ENCODE peak calls at places on chromosome 15, in six cellular contexts. E is CD4-positive, alpha-beta T cell; S is IMR-90; R is mesendoderm; T is transverse colon; J is AG04450. Y is an unnamed sample.
A peak's percentile ranks its signal among the peaks of the same experiment; 100 is the strongest.

GRCh38 chr15:93973287-93973686 is 258.1 kb upstream of the MCTP2 start:
- DNase-seq in T (peak; percentile 27), S (no peak), R (no peak), E (no peak), J (no peak), Y (no peak)

GRCh38 chr15:92502930-92503329 is 109.2 kb downstream of the ST8SIA2 start:
- DNase-seq in E (no peak), T (no peak), R (no peak), J (no peak), S (no peak), Y (no peak)

GRCh38 chr15:38378162-38378560 is 75.8 kb upstream of the FAM98B start:
- DNase-seq in E (no peak), T (peak; percentile 11), R (no peak), S (peak; percentile 36), J (no peak), Y (peak; percentile 84)

GRCh38 chr15:76185716-76186115 is 125.6 kb downstream of the ETFA start:
- DNase-seq in S (peak; percentile 75), E (no peak), J (peak; percentile 26), T (no peak), R (peak; percentile 92), Y (peak; percentile 29)

GRCh38 chr15:36465304-36465703 is 114.1 kb upstream of the CDIN1 start:
- DNase-seq in T (no peak), J (no peak), E (no peak), R (no peak), S (peak; percentile 35), Y (no peak)

GRCh38 chr15:67937153-67937761 is 97.4 kb upstream of the RNU6-1 start:
- DNase-seq in J (no peak), T (no peak), S (no peak), R (peak; percentile 94), E (no peak), Y (no peak)

GRCh38 chr15:101121511-101122090 is 130.2 kb downstream of the CHSY1 start:
- DNase-seq in S (peak; percentile 74), R (peak; percentile 58), E (peak; percentile 27), J (no peak), T (peak; percentile 71), Y (peak; percentile 73)

GRCh38 chr15:91517491-91518200 is 335.9 kb upstream of the SLCO3A1 start:
- DNase-seq in E (no peak), S (peak; percentile 62), T (no peak), R (peak; percentile 58), J (no peak), Y (no peak)

GRCh38 chr15:49282366-49282765 is 112.3 kb downstream of the GALK2 start:
- DNase-seq in S (peak; percentile 88), E (no peak), T (no peak), R (no peak), J (peak; percentile 79), Y (peak; percentile 91)

GRCh38 chr15:77486542-77487478 is 66.1 kb downstream of the HMG20A start:
- DNase-seq in E (no peak), R (no peak), S (no peak), T (no peak), J (no peak), Y (peak; percentile 39)

GRCh38 chr15:55434989-55435825 is 26.9 kb downstream of the PIERCE2 start:
- DNase-seq in J (peak; percentile 37), E (no peak), S (peak; percentile 64), T (no peak), R (peak; percentile 78), Y (peak; percentile 76)

GRCh38 chr15:90072978-90073640 is 29.2 kb downstream of the IDH2 start:
- DNase-seq in S (no peak), E (no peak), T (no peak), J (no peak), R (no peak), Y (no peak)

GRCh38 chr15:91866371-91866905 is 12.9 kb downstream of the SLCO3A1 start:
- DNase-seq in S (peak; percentile 22), R (no peak), J (no peak), E (no peak), T (no peak), Y (no peak)

GRCh38 chr15:76150508-76150907 is 90.7 kb downstream of the TMEM266 start:
- DNase-seq in T (peak; percentile 14), R (no peak), E (no peak), S (no peak), J (no peak), Y (no peak)

GRCh38 chr15:95581595-95581994 is 748.9 kb upstream of the NR2F2 start:
- DNase-seq in T (no peak), R (no peak), S (no peak), E (no peak), J (no peak), Y (no peak)

GRCh38 chr15:40435331-40436089 is 5.2 kb upstream of the BAHD1 start:
- DNase-seq in T (no peak), E (no peak), R (no peak), J (no peak), S (no peak), Y (no peak)

GRCh38 chr15:43912208-43912607 is 85.4 kb downstream of the WDR76 start:
- DNase-seq in S (no peak), E (no peak), J (no peak), T (no peak), R (no peak), Y (no peak)

GRCh38 chr15:65399001-65399706 is 21.4 kb upstream of the IGDCC3 start:
- DNase-seq in T (no peak), R (no peak), S (no peak), J (no peak), E (no peak), Y (no peak)

GRCh38 chr15:53978248-53978906 is at the start of gene UNC13C:
- DNase-seq in E (no peak), R (peak; percentile 73), T (peak; percentile 7), S (no peak), J (no peak), Y (peak; percentile 68)

GRCh38 chr15:34049096-34049495 is 10.1 kb upstream of the AVEN start:
- DNase-seq in S (peak; percentile 87), R (peak; percentile 54), J (peak; percentile 53), E (no peak), T (no peak), Y (peak; percentile 95)

GRCh38 chr15:25850154-25851111 is 12.7 kb downstream of the ATP10A start:
- DNase-seq in E (peak; percentile 75), R (peak; percentile 61), S (peak; percentile 70), T (peak; percentile 64), J (no peak), Y (peak; percentile 78)

GRCh38 chr15:25848325-25848724 is 14.8 kb downstream of the ATP10A start:
- DNase-seq in S (no peak), R (no peak), E (no peak), T (no peak), J (no peak), Y (no peak)

GRCh38 chr15:25847066-25847465 is 16.1 kb downstream of the ATP10A start:
- DNase-seq in J (no peak), T (no peak), R (no peak), S (no peak), E (no peak), Y (no peak)

GRCh38 chr15:25848769-25849430 is 14.2 kb downstream of the ATP10A start:
- DNase-seq in S (no peak), T (no peak), J (no peak), R (no peak), E (no peak), Y (no peak)

DNA sequence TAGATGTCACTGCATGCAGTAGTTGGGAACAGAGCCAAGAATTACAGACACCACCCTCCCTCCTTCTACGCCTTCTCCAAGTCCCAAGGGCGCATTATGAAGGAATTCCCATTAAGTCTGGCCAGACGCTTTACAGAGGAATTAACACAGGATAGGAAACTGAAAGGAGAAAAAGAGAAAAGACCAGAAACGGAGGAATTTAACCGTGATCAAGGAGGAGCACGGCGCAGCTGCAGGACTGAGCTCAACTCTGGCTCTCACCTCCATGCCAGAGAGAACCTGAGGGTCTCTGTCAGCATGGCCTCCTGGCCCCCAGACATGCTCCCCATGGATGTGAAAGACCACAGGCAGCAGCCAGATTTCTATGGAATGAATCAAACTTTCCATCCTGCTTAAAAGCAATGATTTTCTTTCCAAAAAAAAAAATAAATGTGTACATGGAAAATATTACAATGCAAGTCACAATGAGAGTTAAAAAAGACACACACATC is 13.7 kb downstream of the ATP10A start:
- DNase-seq in S (peak; percentile 83), R (no peak), T (no peak), J (no peak), E (no peak), Y (peak; percentile 84)
- H3K27me3 ChIP-seq in S (no peaks in the 10 kb centered on the region), R (no peaks in the 10 kb centered on the region), T (no peaks in the 10 kb centered on the region), J (no peaks in the 10 kb centered on the region), E (no peaks in the 10 kb centered on the region), Y (no peaks in the 10 kb centered on the region)

GRCh38 chr15:51750942-51751686 is at the start of gene TMOD2:
- DNase-seq in S (peak; percentile 26), R (peak; percentile 44), E (peak; percentile 52), J (no peak), T (peak; percentile 49), Y (peak; percentile 63)
- H3K27me3 ChIP-seq in S (peaks cover 28% of the 10 kb centered on the region), R (peaks cover 13% of the 10 kb centered on the region), E (no peaks in the 10 kb centered on the region), J (peaks cover 25% of the 10 kb centered on the region), T (peaks cover 9% of the 10 kb centered on the region), Y (peaks cover 81% of the 10 kb centered on the region)

DNA sequence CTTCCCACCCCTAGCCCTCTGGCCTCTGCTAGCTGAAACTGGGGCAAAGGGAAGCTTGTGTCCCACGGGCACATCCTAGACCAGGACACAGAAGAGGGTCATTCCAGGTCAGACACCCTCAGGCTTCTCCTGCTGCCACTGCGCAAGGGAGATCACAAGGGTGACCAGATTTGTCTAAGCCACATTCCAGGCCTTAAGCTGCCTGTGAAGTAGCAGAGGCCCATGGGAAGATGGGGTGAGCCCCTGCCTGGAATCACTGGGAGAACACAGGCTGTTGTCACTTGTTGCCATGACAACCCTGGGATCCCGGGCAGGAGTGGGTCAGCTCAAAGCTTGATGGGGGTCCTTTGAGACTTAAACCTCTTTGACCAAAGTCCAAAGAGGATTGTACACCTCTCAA is 10.8 kb downstream of the STRA6 start:
- DNase-seq in R (no peak), J (no peak), T (no peak), E (no peak), S (no peak), Y (no peak)
- H3K27me3 ChIP-seq in R (no peaks in the 10 kb centered on the region), J (no peaks in the 10 kb centered on the region), T (no peaks in the 10 kb centered on the region), E (no peaks in the 10 kb centered on the region), S (peaks cover 14% of the 10 kb centered on the region), Y (no peaks in the 10 kb centered on the region)

GRCh38 chr15:82064824-82065223 is 19.0 kb upstream of the MEX3B start:
- DNase-seq in T (no peak), R (no peak), J (no peak), S (peak; percentile 65), E (no peak), Y (peak; percentile 46)

GRCh38 chr15:82060817-82061216 is 15.0 kb upstream of the MEX3B start:
- DNase-seq in T (no peak), R (no peak), S (no peak), J (no peak), E (no peak), Y (no peak)

GRCh38 chr15:82063055-82063454 is 17.2 kb upstream of the MEX3B start:
- DNase-seq in E (no peak), J (no peak), R (peak; percentile 34), S (no peak), T (no peak), Y (no peak)

GRCh38 chr15:82058517-82059204 is 12.8 kb upstream of the MEX3B start:
- DNase-seq in S (no peak), R (no peak), J (no peak), T (no peak), E (no peak), Y (no peak)

DNA sequence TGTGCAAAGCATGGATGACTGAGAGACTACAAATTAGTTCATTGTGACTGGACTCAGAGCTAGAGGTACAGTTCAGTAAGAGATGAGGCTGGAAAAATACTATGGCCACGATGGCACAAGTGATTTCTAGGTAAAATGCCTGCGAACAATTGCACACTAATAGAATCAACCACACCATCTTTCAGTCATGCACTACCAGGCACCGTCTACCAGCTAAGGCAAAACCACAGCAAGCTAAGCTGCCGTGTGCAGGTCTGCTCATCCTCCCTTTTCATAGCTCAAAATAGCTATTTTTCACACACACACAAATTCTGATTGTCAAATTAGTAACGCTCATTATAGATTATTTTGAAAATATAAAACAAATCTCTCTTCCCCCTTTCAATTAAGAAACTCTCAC is 16.7 kb upstream of the MEX3B start:
- DNase-seq in S (no peak), J (no peak), E (no peak), T (no peak), R (no peak), Y (no peak)
- H3K27me3 ChIP-seq in S (peaks cover 32% of the 10 kb centered on the region), J (peaks cover 11% of the 10 kb centered on the region), E (peaks cover 36% of the 10 kb centered on the region), T (peaks cover 65% of the 10 kb centered on the region), R (peaks cover 8% of the 10 kb centered on the region), Y (peaks cover 75% of the 10 kb centered on the region)